ENCODE peak calls at places on chromosomes 7 and 10, in four cellular contexts. One of them, this sample, is unnamed.

GRCh38 chr10:9833871-9834454 is 1183.7 kb upstream of the CELF2 start:
- DNase-seq in activated B cell treated with CpG ODN at 0.5 μM for 24 hours: no peak
- DNase-seq in thoracic aorta: no peak
- DNase-seq in epithelial cell of esophagus: peak; percentile 6
- DNase-seq in this sample: peak; percentile 24

GRCh38 chr7:15557186-15557585 is 4.6 kb downstream of the AGMO start:
- DNase-seq in activated B cell treated with CpG ODN at 0.5 μM for 24 hours: no peak
- DNase-seq in thoracic aorta: no peak
- DNase-seq in epithelial cell of esophagus: no peak
- DNase-seq in this sample: peak; percentile 47

GRCh38 chr7:154409703-154410311 is 357.6 kb downstream of the DPP6 start:
- DNase-seq in activated B cell treated with CpG ODN at 0.5 μM for 24 hours: no peak
- DNase-seq in thoracic aorta: no peak
- DNase-seq in epithelial cell of esophagus: peak; percentile 21
- DNase-seq in this sample: no peak

GRCh38 chr7:134827889-134828288 is 48.5 kb downstream of the CALD1 start:
- DNase-seq in activated B cell treated with CpG ODN at 0.5 μM for 24 hours: no peak
- DNase-seq in thoracic aorta: no peak
- DNase-seq in epithelial cell of esophagus: no peak
- DNase-seq in this sample: no peak

GRCh38 chr7:88818552-88818951 is 23.0 kb upstream of the TEX47 start:
- DNase-seq in activated B cell treated with CpG ODN at 0.5 μM for 24 hours: no peak
- DNase-seq in thoracic aorta: no peak
- DNase-seq in epithelial cell of esophagus: no peak
- DNase-seq in this sample: no peak

GRCh38 chr7:67625257-67625713 is 628.7 kb downstream of the TYW1 start:
- DNase-seq in activated B cell treated with CpG ODN at 0.5 μM for 24 hours: no peak
- DNase-seq in thoracic aorta: peak; percentile 12
- DNase-seq in epithelial cell of esophagus: peak; percentile 11
- DNase-seq in this sample: peak; percentile 45

GRCh38 chr7:518630-519428 is 817 bp downstream of the PDGFA start:
- DNase-seq in activated B cell treated with CpG ODN at 0.5 μM for 24 hours: peak; percentile 27
- DNase-seq in thoracic aorta: no peak
- DNase-seq in epithelial cell of esophagus: peak; percentile 90
- DNase-seq in this sample: peak; percentile 84

GRCh38 chr10:51895209-51895608 is 195.8 kb upstream of the CSTF2T start:
- DNase-seq in activated B cell treated with CpG ODN at 0.5 μM for 24 hours: no peak
- DNase-seq in thoracic aorta: peak; percentile 41
- DNase-seq in epithelial cell of esophagus: peak; percentile 86
- DNase-seq in this sample: no peak

GRCh38 chr10:110629680-110630191 is 14.4 kb upstream of the RBM20 start:
- DNase-seq in activated B cell treated with CpG ODN at 0.5 μM for 24 hours: no peak
- DNase-seq in thoracic aorta: no peak
- DNase-seq in epithelial cell of esophagus: peak; percentile 89
- DNase-seq in this sample: peak; percentile 56

GRCh38 chr7:128830231-128831177 is at the start of gene FLNC:
- DNase-seq in activated B cell treated with CpG ODN at 0.5 μM for 24 hours: peak; percentile 39
- DNase-seq in thoracic aorta: no peak
- DNase-seq in epithelial cell of esophagus: peak; percentile 45
- DNase-seq in this sample: peak; percentile 38

GRCh38 chr7:81004098-81004497 is 85.2 kb upstream of the SEMA3C start:
- DNase-seq in activated B cell treated with CpG ODN at 0.5 μM for 24 hours: no peak
- DNase-seq in thoracic aorta: no peak
- DNase-seq in epithelial cell of esophagus: peak; percentile 51
- DNase-seq in this sample: no peak

GRCh38 chr10:71575446-71575845 is 144.1 kb downstream of the C10orf105 start:
- DNase-seq in activated B cell treated with CpG ODN at 0.5 μM for 24 hours: no peak
- DNase-seq in thoracic aorta: no peak
- DNase-seq in epithelial cell of esophagus: no peak
- DNase-seq in this sample: no peak

GRCh38 chr10:62047240-62047897 is 145.9 kb downstream of the ARID5B start:
- DNase-seq in activated B cell treated with CpG ODN at 0.5 μM for 24 hours: no peak
- DNase-seq in thoracic aorta: no peak
- DNase-seq in epithelial cell of esophagus: no peak
- DNase-seq in this sample: no peak

GRCh38 chr10:17273403-17273802 is 45.4 kb downstream of the VIM start:
- DNase-seq in activated B cell treated with CpG ODN at 0.5 μM for 24 hours: no peak
- DNase-seq in thoracic aorta: no peak
- DNase-seq in epithelial cell of esophagus: peak; percentile 92
- DNase-seq in this sample: peak; percentile 3

GRCh38 chr7:19920200-19920599 is 146.8 kb upstream of the TMEM196 start:
- DNase-seq in activated B cell treated with CpG ODN at 0.5 μM for 24 hours: no peak
- DNase-seq in thoracic aorta: no peak
- DNase-seq in epithelial cell of esophagus: peak; percentile 48
- DNase-seq in this sample: no peak

GRCh38 chr7:54811925-54812264 is 52.9 kb upstream of the SEC61G start:
- DNase-seq in activated B cell treated with CpG ODN at 0.5 μM for 24 hours: no peak
- DNase-seq in thoracic aorta: no peak
- DNase-seq in epithelial cell of esophagus: no peak
- DNase-seq in this sample: no peak

GRCh38 chr10:91317541-91317940 is 92.6 kb upstream of the HECTD2 start:
- DNase-seq in activated B cell treated with CpG ODN at 0.5 μM for 24 hours: no peak
- DNase-seq in thoracic aorta: no peak
- DNase-seq in epithelial cell of esophagus: no peak
- DNase-seq in this sample: no peak

GRCh38 chr7:151812967-151813366 is 63.9 kb downstream of the PRKAG2 start:
- DNase-seq in activated B cell treated with CpG ODN at 0.5 μM for 24 hours: no peak
- DNase-seq in thoracic aorta: no peak
- DNase-seq in epithelial cell of esophagus: no peak
- DNase-seq in this sample: no peak

GRCh38 chr7:22402250-22402649 is 45.3 kb upstream of the RAPGEF5 start:
- DNase-seq in activated B cell treated with CpG ODN at 0.5 μM for 24 hours: no peak
- DNase-seq in thoracic aorta: no peak
- DNase-seq in epithelial cell of esophagus: no peak
- DNase-seq in this sample: no peak

GRCh38 chr7:18873674-18874341 is 243.6 kb downstream of the TWIST1 start:
- DNase-seq in activated B cell treated with CpG ODN at 0.5 μM for 24 hours: no peak
- DNase-seq in thoracic aorta: no peak
- DNase-seq in epithelial cell of esophagus: peak; percentile 21
- DNase-seq in this sample: no peak

GRCh38 chr10:14876764-14877163 is 1.9 kb upstream of the SUV39H2 start:
- DNase-seq in activated B cell treated with CpG ODN at 0.5 μM for 24 hours: no peak
- DNase-seq in thoracic aorta: no peak
- DNase-seq in epithelial cell of esophagus: no peak
- DNase-seq in this sample: no peak

GRCh38 chr10:30189254-30189583 is 129.8 kb upstream of the JCAD start:
- DNase-seq in activated B cell treated with CpG ODN at 0.5 μM for 24 hours: no peak
- DNase-seq in thoracic aorta: no peak
- DNase-seq in epithelial cell of esophagus: no peak
- DNase-seq in this sample: no peak

GRCh38 chr7:85025312-85025756 is 161.5 kb downstream of the SEMA3D start:
- DNase-seq in activated B cell treated with CpG ODN at 0.5 μM for 24 hours: no peak
- DNase-seq in thoracic aorta: no peak
- DNase-seq in epithelial cell of esophagus: peak; percentile 84
- DNase-seq in this sample: no peak

GRCh38 chr7:66033471-66034385 is 41.9 kb upstream of the ASL start:
- DNase-seq in activated B cell treated with CpG ODN at 0.5 μM for 24 hours: no peak
- DNase-seq in thoracic aorta: no peak
- DNase-seq in epithelial cell of esophagus: no peak
- DNase-seq in this sample: no peak

GRCh38 chr7:141697211-141697871 is 4.6 kb downstream of the DENND11 start:
- DNase-seq in activated B cell treated with CpG ODN at 0.5 μM for 24 hours: no peak
- DNase-seq in thoracic aorta: no peak
- DNase-seq in epithelial cell of esophagus: peak; percentile 78
- DNase-seq in this sample: no peak

GRCh38 chr10:16809074-16809718 is 8.0 kb downstream of the RSU1 start:
- DNase-seq in activated B cell treated with CpG ODN at 0.5 μM for 24 hours: no peak
- DNase-seq in thoracic aorta: no peak
- DNase-seq in epithelial cell of esophagus: peak; percentile 49
- DNase-seq in this sample: peak; percentile 55

GRCh38 chr7:143512488-143513340 is 35.0 kb downstream of the TAS2R41 start:
- DNase-seq in activated B cell treated with CpG ODN at 0.5 μM for 24 hours: no peak
- DNase-seq in thoracic aorta: no peak
- DNase-seq in epithelial cell of esophagus: peak; percentile 79
- DNase-seq in this sample: no peak

GRCh38 chr10:87771871-87772500 is 46.0 kb downstream of the ATAD1 start:
- DNase-seq in activated B cell treated with CpG ODN at 0.5 μM for 24 hours: no peak
- DNase-seq in thoracic aorta: no peak
- DNase-seq in epithelial cell of esophagus: peak; percentile 39
- DNase-seq in this sample: no peak

GRCh38 chr10:76117949-76118348 is 686.5 kb downstream of the LRMDA start:
- DNase-seq in activated B cell treated with CpG ODN at 0.5 μM for 24 hours: no peak
- DNase-seq in thoracic aorta: no peak
- DNase-seq in epithelial cell of esophagus: peak; percentile 75
- DNase-seq in this sample: no peak

GRCh38 chr7:136514776-136515175 is 353.7 kb upstream of the CHRM2 start:
- DNase-seq in activated B cell treated with CpG ODN at 0.5 μM for 24 hours: no peak
- DNase-seq in thoracic aorta: no peak
- DNase-seq in epithelial cell of esophagus: no peak
- DNase-seq in this sample: no peak

GRCh38 chr10:35422236-35422635 is 85.9 kb downstream of the CCNY start:
- DNase-seq in activated B cell treated with CpG ODN at 0.5 μM for 24 hours: no peak
- DNase-seq in thoracic aorta: no peak
- DNase-seq in epithelial cell of esophagus: peak; percentile 36
- DNase-seq in this sample: no peak

GRCh38 chr7:17848516-17848915 is 91.8 kb downstream of the SNX13 start:
- DNase-seq in activated B cell treated with CpG ODN at 0.5 μM for 24 hours: no peak
- DNase-seq in thoracic aorta: no peak
- DNase-seq in epithelial cell of esophagus: no peak
- DNase-seq in this sample: no peak

GRCh38 chr10:17923728-17924127 is 28.0 kb upstream of the SLC39A12 start:
- DNase-seq in activated B cell treated with CpG ODN at 0.5 μM for 24 hours: no peak
- DNase-seq in thoracic aorta: peak; percentile 31
- DNase-seq in epithelial cell of esophagus: peak; percentile 99
- DNase-seq in this sample: peak; percentile 21

GRCh38 chr10:66836057-66836456 is 89.8 kb upstream of the LRRTM3 start:
- DNase-seq in activated B cell treated with CpG ODN at 0.5 μM for 24 hours: no peak
- DNase-seq in thoracic aorta: no peak
- DNase-seq in epithelial cell of esophagus: peak; percentile 49
- DNase-seq in this sample: peak; percentile 58

GRCh38 chr7:55533729-55534080 is 38.6 kb downstream of the VOPP1 start:
- DNase-seq in activated B cell treated with CpG ODN at 0.5 μM for 24 hours: no peak
- DNase-seq in thoracic aorta: no peak
- DNase-seq in epithelial cell of esophagus: no peak
- DNase-seq in this sample: no peak

GRCh38 chr10:60878224-60878623 is 65.8 kb downstream of the RHOBTB1 start:
- DNase-seq in activated B cell treated with CpG ODN at 0.5 μM for 24 hours: no peak
- DNase-seq in thoracic aorta: no peak
- DNase-seq in epithelial cell of esophagus: peak; percentile 54
- DNase-seq in this sample: no peak

GRCh38 chr10:60877777-60878120 is 66.2 kb downstream of the RHOBTB1 start:
- DNase-seq in activated B cell treated with CpG ODN at 0.5 μM for 24 hours: no peak
- DNase-seq in thoracic aorta: no peak
- DNase-seq in epithelial cell of esophagus: peak; percentile 13
- DNase-seq in this sample: no peak

GRCh38 chr10:60877066-60877776 is 66.8 kb downstream of the RHOBTB1 start:
- DNase-seq in activated B cell treated with CpG ODN at 0.5 μM for 24 hours: no peak
- DNase-seq in thoracic aorta: no peak
- DNase-seq in epithelial cell of esophagus: no peak
- DNase-seq in this sample: no peak

GRCh38 chr10:60883187-60883586 is 60.8 kb downstream of the RHOBTB1 start:
- DNase-seq in activated B cell treated with CpG ODN at 0.5 μM for 24 hours: no peak
- DNase-seq in thoracic aorta: no peak
- DNase-seq in epithelial cell of esophagus: peak; percentile 56
- DNase-seq in this sample: peak; percentile 51
- TF ChIP-seq CTCF in activated B cell treated with CpG ODN at 0.5 μM for 24 hours: no peak
- TF ChIP-seq CTCF in thoracic aorta: no peak
- TF ChIP-seq CTCF in epithelial cell of esophagus: peak; percentile 61
- TF ChIP-seq CTCF in this sample: peak; percentile 56

DNA sequence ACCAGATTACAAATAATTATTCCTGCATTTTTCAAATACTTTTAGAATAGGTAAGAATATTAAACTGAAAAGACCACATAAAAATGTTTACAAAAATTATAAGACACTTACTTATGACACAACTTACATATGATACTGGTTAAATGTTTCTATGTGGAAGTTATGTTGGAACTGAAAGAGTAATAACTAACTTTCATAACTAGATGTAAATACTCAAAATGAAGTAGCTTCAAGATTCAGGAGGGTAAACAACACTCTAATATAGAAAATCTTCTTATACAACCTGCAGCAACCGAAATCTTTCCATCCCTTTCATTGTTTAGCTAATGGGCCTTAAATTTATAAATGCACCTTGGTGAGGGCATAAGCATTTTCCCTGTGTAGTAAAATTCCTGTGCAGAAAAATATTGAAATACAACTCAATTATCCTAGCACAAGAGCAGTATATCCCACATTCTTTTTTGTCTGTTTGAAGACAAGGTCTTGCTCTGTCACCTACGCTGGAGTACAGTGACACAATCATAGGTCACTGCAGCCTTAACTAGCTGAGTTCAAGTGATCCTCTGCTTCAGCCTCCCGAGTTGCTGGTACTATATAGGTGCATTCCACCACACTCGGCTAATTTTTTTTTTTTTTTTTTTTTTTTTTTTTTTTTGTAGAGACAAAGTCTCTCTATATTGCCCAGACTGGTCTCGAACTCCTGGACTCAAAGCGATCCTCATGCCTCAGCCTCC is 14.8 kb upstream of the RNF148 start:
- DNase-seq in activated B cell treated with CpG ODN at 0.5 μM for 24 hours: no peak
- DNase-seq in thoracic aorta: no peak
- DNase-seq in epithelial cell of esophagus: no peak
- DNase-seq in this sample: no peak
- TF ChIP-seq CTCF in activated B cell treated with CpG ODN at 0.5 μM for 24 hours: no peak
- TF ChIP-seq CTCF in thoracic aorta: no peak
- TF ChIP-seq CTCF in epithelial cell of esophagus: no peak
- TF ChIP-seq CTCF in this sample: no peak

GRCh38 chr7:117664047-117664446 is 184.2 kb downstream of the CFTR start:
- DNase-seq in activated B cell treated with CpG ODN at 0.5 μM for 24 hours: no peak
- DNase-seq in thoracic aorta: no peak
- DNase-seq in epithelial cell of esophagus: no peak
- DNase-seq in this sample: no peak
- TF ChIP-seq CTCF in activated B cell treated with CpG ODN at 0.5 μM for 24 hours: no peak
- TF ChIP-seq CTCF in thoracic aorta: no peak
- TF ChIP-seq CTCF in epithelial cell of esophagus: no peak
- TF ChIP-seq CTCF in this sample: no peak

GRCh38 chr10:13788701-13789447 is 202.1 kb downstream of the PRPF18 start:
- DNase-seq in activated B cell treated with CpG ODN at 0.5 μM for 24 hours: no peak
- DNase-seq in thoracic aorta: no peak
- DNase-seq in epithelial cell of esophagus: no peak
- DNase-seq in this sample: no peak

GRCh38 chr10:13787015-13787421 is 200.3 kb downstream of the PRPF18 start:
- DNase-seq in activated B cell treated with CpG ODN at 0.5 μM for 24 hours: peak; percentile 50
- DNase-seq in thoracic aorta: no peak
- DNase-seq in epithelial cell of esophagus: peak; percentile 91
- DNase-seq in this sample: no peak

GRCh38 chr10:13779748-13780147 is 193.0 kb downstream of the PRPF18 start:
- DNase-seq in activated B cell treated with CpG ODN at 0.5 μM for 24 hours: no peak
- DNase-seq in thoracic aorta: no peak
- DNase-seq in epithelial cell of esophagus: no peak
- DNase-seq in this sample: no peak

GRCh38 chr10:13788320-13788600 is 201.5 kb downstream of the PRPF18 start:
- DNase-seq in activated B cell treated with CpG ODN at 0.5 μM for 24 hours: no peak
- DNase-seq in thoracic aorta: no peak
- DNase-seq in epithelial cell of esophagus: no peak
- DNase-seq in this sample: no peak

DNA sequence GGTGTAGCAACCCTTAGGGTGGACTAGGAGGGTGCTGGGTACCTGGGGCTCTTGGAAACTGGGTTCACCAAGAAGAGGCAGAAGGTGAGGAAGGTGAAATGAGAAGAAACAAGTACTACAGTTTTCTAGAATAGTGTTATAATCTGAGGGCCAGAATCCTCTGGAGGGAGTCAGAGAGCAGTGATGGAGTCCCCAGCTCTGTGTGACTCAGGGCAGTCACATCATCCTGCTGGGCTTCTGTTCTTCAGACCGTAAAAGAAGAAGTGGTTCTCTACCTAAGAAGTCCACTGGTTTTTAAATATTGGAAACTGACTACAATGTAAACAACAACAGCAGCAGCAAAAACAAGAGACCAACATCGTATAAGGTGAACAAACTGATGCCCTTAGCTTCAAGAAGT is 197.3 kb downstream of the PRPF18 start:
- DNase-seq in activated B cell treated with CpG ODN at 0.5 μM for 24 hours: no peak
- DNase-seq in thoracic aorta: no peak
- DNase-seq in epithelial cell of esophagus: peak; percentile 41
- DNase-seq in this sample: peak; percentile 26
- TF ChIP-seq CTCF in activated B cell treated with CpG ODN at 0.5 μM for 24 hours: no peak
- TF ChIP-seq CTCF in thoracic aorta: no peak
- TF ChIP-seq CTCF in epithelial cell of esophagus: peak; percentile 37
- TF ChIP-seq CTCF in this sample: no peak